ENCODE peak calls at places on chromosomes 7 and 10, in nine cellular contexts. D, M, G, Z, Y, J, T, L and H are unnamed samples.

GRCh38 chr7:48786951-48787350 is 137.4 kb upstream of the CDC14C start:
- DNase-seq in D (no peak), M (no peak), Y (no peak), J (no peak), Z (no peak), L (no peak), T (no peak), G (no peak), H (no peak)

GRCh38 chr7:136942396-136942795 is 73.9 kb downstream of the CHRM2 start:
- DNase-seq in G (no peak), D (no peak), L (no peak), Y (no peak), Z (no peak), M (no peak), T (no peak), J (no peak), H (no peak)

GRCh38 chr10:14173391-14173705 is 157.4 kb downstream of the FRMD4A start:
- DNase-seq in J (no peak), D (peak), Z (peak), L (no peak), G (no peak), T (no peak), Y (no peak), M (no peak), H (no peak)

GRCh38 chr10:124559372-124560132 is 97.9 kb downstream of the LHPP start:
- DNase-seq in J (no peak), L (no peak), Y (no peak), D (no peak), T (no peak), G (no peak), M (no peak), Z (no peak), H (no peak)

GRCh38 chr7:85091568-85091928 is 95.3 kb downstream of the SEMA3D start:
- DNase-seq in T (no peak), D (no peak), G (no peak), J (no peak), Z (no peak), L (no peak), Y (no peak), M (no peak), H (no peak)

GRCh38 chr10:116611153-116611545 is 9.6 kb upstream of the PNLIPRP2 start:
- DNase-seq in D (no peak), M (no peak), T (no peak), Z (no peak), G (no peak), J (no peak), Y (no peak), L (no peak), H (no peak)

GRCh38 chr7:158138329-158138597 is 449.4 kb downstream of the PTPRN2 start:
- DNase-seq in M (no peak), G (no peak), J (no peak), D (no peak), L (no peak), T (no peak), Z (no peak), Y (no peak), H (no peak)

GRCh38 chr10:101617102-101617823 is 29.1 kb downstream of the DPCD start:
- DNase-seq in G (no peak), T (no peak), Z (no peak), D (no peak), Y (no peak), L (peak), J (peak), M (no peak), H (no peak)

GRCh38 chr7:141133646-141134045 is 59.8 kb downstream of the TMEM178B start:
- DNase-seq in L (no peak), D (no peak), G (no peak), T (no peak), J (no peak), Z (no peak), M (no peak), Y (no peak), H (no peak)

GRCh38 chr10:133165556-133166503 is 5.8 kb downstream of the KNDC1 start:
- DNase-seq in Z (no peak), J (no peak), Y (no peak), D (no peak), G (no peak), T (no peak), M (no peak), L (no peak), H (no peak)

GRCh38 chr10:118501171-118501570 is 94.3 kb downstream of the PRLHR start:
- DNase-seq in Y (no peak), G (no peak), M (no peak), T (no peak), D (peak), L (no peak), J (no peak), Z (peak), H (no peak)

GRCh38 chr7:92634924-92635519 is 44.8 kb upstream of the FAM133B start:
- DNase-seq in Y (peak), T (peak), G (peak), L (no peak), Z (peak), J (no peak), D (peak), M (peak), H (peak)

GRCh38 chr10:77287647-77288120 is 349.9 kb downstream of the KCNMA1 start:
- DNase-seq in L (no peak), Y (no peak), D (no peak), T (no peak), G (peak), J (no peak), M (no peak), Z (no peak), H (no peak)

GRCh38 chr10:104080762-104081161 is 4.9 kb downstream of the COL17A1 start:
- DNase-seq in D (peak), T (no peak), Z (peak), G (no peak), Y (no peak), J (peak), M (no peak), L (no peak), H (no peak)

GRCh38 chr7:128299109-128299514 is 44.6 kb downstream of the RBM28 start:
- DNase-seq in G (no peak), M (no peak), D (no peak), L (no peak), J (no peak), T (no peak), Y (no peak), Z (no peak), H (no peak)

GRCh38 chr10:79441433-79441832 is 4.0 kb downstream of the ZCCHC24 start:
- DNase-seq in L (no peak), D (no peak), G (no peak), M (no peak), T (no peak), J (no peak), Y (no peak), Z (no peak), H (no peak)

GRCh38 chr7:131455546-131455945 is 100.9 kb downstream of the PODXL start:
- DNase-seq in M (no peak), L (no peak), Z (no peak), Y (no peak), J (no peak), G (no peak), T (peak), D (no peak), H (no peak)

GRCh38 chr7:19112290-19113000 is 5.0 kb downstream of the TWIST1 start:
- DNase-seq in G (no peak), T (no peak), Y (peak), D (peak), L (no peak), Z (peak), M (no peak), J (no peak), H (no peak)

GRCh38 chr7:149815661-149816266 is 22.4 kb upstream of the ZNF862 start:
- DNase-seq in Y (no peak), G (no peak), J (no peak), T (no peak), L (no peak), M (no peak), D (no peak), Z (no peak), H (no peak)

GRCh38 chr10:114131094-114131493 is 42.9 kb downstream of the CCDC186 start:
- DNase-seq in Z (no peak), T (no peak), G (no peak), M (no peak), D (no peak), Y (no peak), J (peak), L (no peak), H (no peak)

GRCh38 chr7:87152897-87153641 is 816 bp downstream of the DMTF1 start:
- DNase-seq in G (peak), J (peak), D (peak), Y (no peak), Z (peak), M (no peak), L (no peak), T (peak), H (no peak)

GRCh38 chr10:93440591-93441012 is 41.5 kb downstream of the MYOF start:
- DNase-seq in Z (peak), T (peak), J (no peak), M (no peak), L (no peak), G (no peak), Y (no peak), D (peak), H (no peak)

GRCh38 chr10:47402681-47403301 is 18.7 kb upstream of the ZNF488 start:
- DNase-seq in D (peak), J (no peak), M (peak), Z (peak), Y (peak), T (peak), L (no peak), G (peak), H (peak)

GRCh38 chr7:47453093-47454056 is 128.5 kb downstream of the TNS3 start:
- DNase-seq in J (peak), Y (peak), G (no peak), D (peak), M (peak), T (peak), L (no peak), Z (peak), H (peak)